ENCODE peak calls at places on chromosomes 5 and 9, in five cellular contexts. O, N, E, J and T are unnamed samples.

GRCh38 chr9:89059925-89060506 is 68.7 kb downstream of the S1PR3 start:
- DNase-seq in E (no peak), N (no peak), O (no peak), J (no peak), T (no peak)

GRCh38 chr5:145887217-145887616 is 14.4 kb upstream of the GRXCR2 start:
- DNase-seq in N (no peak), E (no peak), O (no peak), J (no peak), T (no peak)

GRCh38 chr5:56711191-56711590 is 104.2 kb upstream of the MAP3K1 start:
- DNase-seq in J (no peak), O (no peak), E (peak), N (no peak), T (peak)

GRCh38 chr9:91904541-91905236 is 45.3 kb downstream of the ROR2 start:
- DNase-seq in O (no peak), J (no peak), N (no peak), E (no peak), T (no peak)

GRCh38 chr9:134963546-134963945 is 45.8 kb upstream of the FCN1 start:
- DNase-seq in O (no peak), E (no peak), J (no peak), N (no peak), T (no peak)

GRCh38 chr5:40991168-40991980 is 79.8 kb downstream of the MROH2B start:
- DNase-seq in E (peak), N (peak), O (no peak), J (peak), T (no peak)

GRCh38 chr5:35213608-35214007 is 16.7 kb downstream of the PRLR start:
- DNase-seq in O (no peak), N (no peak), J (no peak), E (peak), T (no peak)

GRCh38 chr5:149611327-149611726 is 30.0 kb downstream of the ARHGEF37 start:
- DNase-seq in N (peak), O (no peak), J (peak), E (peak), T (no peak)

GRCh38 chr9:89608646-89609335 is 4.0 kb downstream of the GADD45G start:
- DNase-seq in O (no peak), E (no peak), J (no peak), N (no peak), T (no peak)

GRCh38 chr5:109907189-109907588 is 217.5 kb downstream of the MAN2A1 start:
- DNase-seq in O (no peak), J (no peak), E (peak), N (no peak), T (no peak)

GRCh38 chr9:29966247-29966646 is 2393.0 kb upstream of the C9orf72 start:
- DNase-seq in J (no peak), O (no peak), N (no peak), E (no peak), T (no peak)

GRCh38 chr9:32500768-32501167 is 25.2 kb downstream of the RIGI start:
- DNase-seq in J (no peak), E (peak), N (no peak), O (no peak), T (no peak)

GRCh38 chr9:36640982-36641381 is 68.3 kb downstream of the MELK start:
- DNase-seq in O (no peak), N (no peak), E (no peak), J (no peak), T (no peak)

GRCh38 chr5:38420246-38420645 is 136.2 kb downstream of the LIFR start:
- DNase-seq in N (no peak), O (no peak), E (no peak), J (no peak), T (no peak)

GRCh38 chr9:107760469-107761242 is 271.1 kb upstream of the KLF4 start:
- DNase-seq in E (no peak), J (no peak), N (no peak), O (no peak), T (no peak)

GRCh38 chr9:122090287-122090883 is 2.7 kb downstream of the TTLL11 start:
- DNase-seq in O (no peak), J (no peak), N (no peak), E (no peak), T (no peak)

GRCh38 chr5:156477196-156477595 is 150.2 kb downstream of the SGCD start:
- DNase-seq in O (no peak), N (no peak), J (peak), E (peak), T (no peak)

GRCh38 chr9:128927731-128928411 is 7.1 kb downstream of the PHYHD1 start:
- DNase-seq in N (peak), O (peak), E (peak), J (no peak), T (peak)

GRCh38 chr5:32709789-32710334 is 1.3 kb upstream of the NPR3 start:
- DNase-seq in E (peak), N (peak), O (peak), J (peak), T (peak)

GRCh38 chr9:120100595-120100994 is 479.4 kb downstream of the CDK5RAP2 start:
- DNase-seq in E (no peak), J (no peak), O (no peak), N (no peak), T (no peak)

GRCh38 chr5:14901462-14902051 is 30.0 kb upstream of the ANKH start:
- DNase-seq in E (peak), N (no peak), O (no peak), J (no peak), T (no peak)

GRCh38 chr9:127974002-127974768 is 6.6 kb downstream of the EEIG1 start:
- DNase-seq in N (peak), O (no peak), J (no peak), E (no peak), T (no peak)

GRCh38 chr9:112015736-112016135 is 119.1 kb downstream of the UGCG start:
- DNase-seq in O (no peak), E (no peak), N (no peak), J (no peak), T (no peak)

GRCh38 chr5:172007153-172007794 is 836 bp upstream of the FBXW11 start:
- DNase-seq in E (peak), O (peak), N (peak), J (no peak), T (no peak)